ENCODE peak calls at places on chromosomes 1 and 21, in seven cellular contexts. One of them, this sample, is unnamed.

GRCh38 chr1:10489291-10490055 is 14.7 kb downstream of the PEX14 start:
- DNase-seq in stimulated activated CD4-positive, alpha-beta T cell treated with anti-CD3 and anti-CD28 coated beads, Interleukin-4, amount 100 ng/mL, for 48 hours: no peak
- DNase-seq in ELR: no peak
- DNase-seq in T-helper 2 cell: no peak
- DNase-seq in uterus: no peak
- DNase-seq in hypothalamus: no peak
- DNase-seq in cardiac muscle cell: peak; percentile 24
- DNase-seq in this sample: no peak

GRCh38 chr1:173416034-173416433 is 61.1 kb upstream of the PRDX6 start:
- DNase-seq in cardiac muscle cell: no peak
- DNase-seq in T-helper 2 cell: no peak
- DNase-seq in uterus: no peak
- DNase-seq in hypothalamus: no peak
- DNase-seq in stimulated activated CD4-positive, alpha-beta T cell treated with anti-CD3 and anti-CD28 coated beads, Interleukin-4, amount 100 ng/mL, for 48 hours: no peak
- DNase-seq in ELR: no peak
- DNase-seq in this sample: no peak

GRCh38 chr21:38787461-38788274 is 18.1 kb upstream of the ETS2 start:
- DNase-seq in T-helper 2 cell: no peak
- DNase-seq in cardiac muscle cell: no peak
- DNase-seq in ELR: peak; percentile 94
- DNase-seq in hypothalamus: no peak
- DNase-seq in stimulated activated CD4-positive, alpha-beta T cell treated with anti-CD3 and anti-CD28 coated beads, Interleukin-4, amount 100 ng/mL, for 48 hours: no peak
- DNase-seq in uterus: no peak
- DNase-seq in this sample: no peak

GRCh38 chr1:44820328-44820944 is 12.1 kb downstream of the BTBD19 start:
- DNase-seq in T-helper 2 cell: no peak
- DNase-seq in ELR: no peak
- DNase-seq in stimulated activated CD4-positive, alpha-beta T cell treated with anti-CD3 and anti-CD28 coated beads, Interleukin-4, amount 100 ng/mL, for 48 hours: no peak
- DNase-seq in hypothalamus: no peak
- DNase-seq in cardiac muscle cell: no peak
- DNase-seq in uterus: no peak
- DNase-seq in this sample: no peak

GRCh38 chr1:86696522-86696921 is 7.9 kb upstream of the SH3GLB1 start:
- DNase-seq in stimulated activated CD4-positive, alpha-beta T cell treated with anti-CD3 and anti-CD28 coated beads, Interleukin-4, amount 100 ng/mL, for 48 hours: no peak
- DNase-seq in ELR: peak; percentile 17
- DNase-seq in uterus: no peak
- DNase-seq in T-helper 2 cell: no peak
- DNase-seq in cardiac muscle cell: no peak
- DNase-seq in hypothalamus: no peak
- DNase-seq in this sample: no peak

GRCh38 chr1:178740491-178740890 is 15.4 kb downstream of the RALGPS2 start:
- DNase-seq in uterus: no peak
- DNase-seq in T-helper 2 cell: no peak
- DNase-seq in cardiac muscle cell: no peak
- DNase-seq in hypothalamus: no peak
- DNase-seq in ELR: no peak
- DNase-seq in stimulated activated CD4-positive, alpha-beta T cell treated with anti-CD3 and anti-CD28 coated beads, Interleukin-4, amount 100 ng/mL, for 48 hours: no peak
- DNase-seq in this sample: no peak

GRCh38 chr1:54384921-54385726 is 21.1 kb downstream of the SSBP3 start:
- DNase-seq in cardiac muscle cell: no peak
- DNase-seq in T-helper 2 cell: no peak
- DNase-seq in hypothalamus: no peak
- DNase-seq in ELR: no peak
- DNase-seq in stimulated activated CD4-positive, alpha-beta T cell treated with anti-CD3 and anti-CD28 coated beads, Interleukin-4, amount 100 ng/mL, for 48 hours: no peak
- DNase-seq in uterus: no peak
- DNase-seq in this sample: no peak

GRCh38 chr1:67190410-67190809 is 24.2 kb downstream of the IL23R start:
- DNase-seq in uterus: no peak
- DNase-seq in T-helper 2 cell: no peak
- DNase-seq in ELR: no peak
- DNase-seq in stimulated activated CD4-positive, alpha-beta T cell treated with anti-CD3 and anti-CD28 coated beads, Interleukin-4, amount 100 ng/mL, for 48 hours: no peak
- DNase-seq in hypothalamus: no peak
- DNase-seq in cardiac muscle cell: no peak
- DNase-seq in this sample: no peak

GRCh38 chr1:150807674-150808073 is 386 bp downstream of the CTSK start:
- DNase-seq in ELR: peak; percentile 15
- DNase-seq in T-helper 2 cell: no peak
- DNase-seq in hypothalamus: no peak
- DNase-seq in uterus: no peak
- DNase-seq in stimulated activated CD4-positive, alpha-beta T cell treated with anti-CD3 and anti-CD28 coated beads, Interleukin-4, amount 100 ng/mL, for 48 hours: no peak
- DNase-seq in cardiac muscle cell: no peak
- DNase-seq in this sample: no peak

GRCh38 chr1:48817505-48818114 is 40.9 kb upstream of the BEND5 start:
- DNase-seq in uterus: peak; percentile 17
- DNase-seq in ELR: peak; percentile 10
- DNase-seq in stimulated activated CD4-positive, alpha-beta T cell treated with anti-CD3 and anti-CD28 coated beads, Interleukin-4, amount 100 ng/mL, for 48 hours: peak; percentile 8
- DNase-seq in T-helper 2 cell: no peak
- DNase-seq in cardiac muscle cell: peak; percentile 77
- DNase-seq in hypothalamus: no peak
- DNase-seq in this sample: peak; percentile 65

This sample was measured in midbrain.